ENCODE peak calls at places on chromosome 20, in four cellular contexts. One of them, this sample, is unnamed.

GRCh38 chr20:36575066-36575743 is 1.8 kb downstream of the TGIF2 start:
- DNase-seq in amniotic stem cell: no peak
- DNase-seq in IMR-90: peak
- DNase-seq in effector CD4-positive, alpha-beta T cell: no peak
- DNase-seq in this sample: peak

GRCh38 chr20:36777576-36777975 is 4.0 kb upstream of the DSN1 start:
- DNase-seq in amniotic stem cell: no peak
- DNase-seq in IMR-90: no peak
- DNase-seq in effector CD4-positive, alpha-beta T cell: no peak
- DNase-seq in this sample: no peak

GRCh38 chr20:32914031-32914430 is 55.3 kb downstream of the EFCAB8 start:
- DNase-seq in amniotic stem cell: no peak
- DNase-seq in IMR-90: no peak
- DNase-seq in effector CD4-positive, alpha-beta T cell: no peak
- DNase-seq in this sample: no peak

GRCh38 chr20:1623501-1624250 is 3.9 kb upstream of the SIRPB1 start:
- DNase-seq in IMR-90: no peak
- DNase-seq in amniotic stem cell: no peak
- DNase-seq in effector CD4-positive, alpha-beta T cell: no peak
- DNase-seq in this sample: no peak

GRCh38 chr20:46268131-46268611 is 40.1 kb downstream of the CDH22 start:
- DNase-seq in effector CD4-positive, alpha-beta T cell: no peak
- DNase-seq in amniotic stem cell: no peak
- DNase-seq in IMR-90: no peak
- DNase-seq in this sample: no peak

GRCh38 chr20:17859002-17859615 is 109.5 kb downstream of the SNX5 start:
- DNase-seq in amniotic stem cell: no peak
- DNase-seq in IMR-90: no peak
- DNase-seq in effector CD4-positive, alpha-beta T cell: no peak
- DNase-seq in this sample: no peak

GRCh38 chr20:58449703-58450138 is 60.7 kb downstream of the VAPB start:
- DNase-seq in effector CD4-positive, alpha-beta T cell: no peak
- DNase-seq in IMR-90: no peak
- DNase-seq in amniotic stem cell: no peak
- DNase-seq in this sample: no peak

GRCh38 chr20:38134427-38135281 is 30.4 kb downstream of the TGM2 start:
- DNase-seq in IMR-90: peak
- DNase-seq in amniotic stem cell: peak
- DNase-seq in effector CD4-positive, alpha-beta T cell: no peak
- DNase-seq in this sample: peak

GRCh38 chr20:58895099-58895795 is 42.7 kb downstream of the GNAS start:
- DNase-seq in effector CD4-positive, alpha-beta T cell: no peak
- DNase-seq in IMR-90: no peak
- DNase-seq in amniotic stem cell: no peak
- DNase-seq in this sample: no peak

GRCh38 chr20:43662943-43663655 is 3.8 kb upstream of the MYBL2 start:
- DNase-seq in amniotic stem cell: no peak
- DNase-seq in effector CD4-positive, alpha-beta T cell: no peak
- DNase-seq in IMR-90: peak
- DNase-seq in this sample: no peak

GRCh38 chr20:571754-572331 is 28.3 kb upstream of the CSNK2A1 start:
- DNase-seq in IMR-90: no peak
- DNase-seq in amniotic stem cell: no peak
- DNase-seq in effector CD4-positive, alpha-beta T cell: no peak
- DNase-seq in this sample: peak

GRCh38 chr20:47033665-47034064 is 139.0 kb downstream of the EYA2 start:
- DNase-seq in IMR-90: no peak
- DNase-seq in effector CD4-positive, alpha-beta T cell: no peak
- DNase-seq in amniotic stem cell: no peak
- DNase-seq in this sample: no peak

GRCh38 chr20:22449115-22449973 is 135.0 kb downstream of the FOXA2 start:
- DNase-seq in effector CD4-positive, alpha-beta T cell: no peak
- DNase-seq in IMR-90: no peak
- DNase-seq in amniotic stem cell: no peak
- DNase-seq in this sample: peak

GRCh38 chr20:57160985-57161384 is 105.5 kb downstream of the BMP7 start:
- DNase-seq in amniotic stem cell: no peak
- DNase-seq in effector CD4-positive, alpha-beta T cell: no peak
- DNase-seq in IMR-90: no peak
- DNase-seq in this sample: no peak

GRCh38 chr20:25544316-25544715 is 41.0 kb downstream of the NINL start:
- DNase-seq in IMR-90: no peak
- DNase-seq in amniotic stem cell: no peak
- DNase-seq in effector CD4-positive, alpha-beta T cell: no peak
- DNase-seq in this sample: peak

GRCh38 chr20:58025233-58025632 is 203.2 kb downstream of the ANKRD60 start:
- DNase-seq in IMR-90: no peak
- DNase-seq in amniotic stem cell: no peak
- DNase-seq in effector CD4-positive, alpha-beta T cell: no peak
- DNase-seq in this sample: no peak

GRCh38 chr20:63128956-63129355 is 87.0 kb downstream of the YTHDF1 start:
- DNase-seq in amniotic stem cell: no peak
- DNase-seq in effector CD4-positive, alpha-beta T cell: no peak
- DNase-seq in IMR-90: no peak
- DNase-seq in this sample: no peak

GRCh38 chr20:33914871-33915270 is 78.8 kb upstream of the RALY start:
- DNase-seq in IMR-90: peak
- DNase-seq in effector CD4-positive, alpha-beta T cell: no peak
- DNase-seq in amniotic stem cell: no peak
- DNase-seq in this sample: peak

GRCh38 chr20:50367739-50368375 is 142.3 kb upstream of the PTPN1 start:
- DNase-seq in amniotic stem cell: no peak
- DNase-seq in IMR-90: no peak
- DNase-seq in effector CD4-positive, alpha-beta T cell: no peak
- DNase-seq in this sample: no peak

GRCh38 chr20:61925555-61926252 is 140.0 kb downstream of the TAF4 start:
- DNase-seq in amniotic stem cell: no peak
- DNase-seq in effector CD4-positive, alpha-beta T cell: no peak
- DNase-seq in IMR-90: peak
- DNase-seq in this sample: peak

GRCh38 chr20:6994452-6994851 is 227.0 kb downstream of the BMP2 start:
- DNase-seq in amniotic stem cell: no peak
- DNase-seq in effector CD4-positive, alpha-beta T cell: no peak
- DNase-seq in IMR-90: no peak
- DNase-seq in this sample: peak

GRCh38 chr20:237479-237878 is 10.4 kb downstream of the DEFB129 start:
- DNase-seq in IMR-90: peak
- DNase-seq in effector CD4-positive, alpha-beta T cell: no peak
- DNase-seq in amniotic stem cell: no peak
- DNase-seq in this sample: no peak

GRCh38 chr20:22389836-22390542 is 194.4 kb downstream of the FOXA2 start:
- DNase-seq in amniotic stem cell: no peak
- DNase-seq in effector CD4-positive, alpha-beta T cell: no peak
- DNase-seq in IMR-90: no peak
- DNase-seq in this sample: peak

GRCh38 chr20:54062812-54063280 is 7.5 kb downstream of the BCAS1 start:
- DNase-seq in IMR-90: peak
- DNase-seq in effector CD4-positive, alpha-beta T cell: no peak
- DNase-seq in amniotic stem cell: no peak
- DNase-seq in this sample: peak

GRCh38 chr20:57621426-57622200 is 1.4 kb upstream of the ZBP1 start:
- DNase-seq in amniotic stem cell: no peak
- DNase-seq in effector CD4-positive, alpha-beta T cell: no peak
- DNase-seq in IMR-90: no peak
- DNase-seq in this sample: no peak

GRCh38 chr20:24160563-24161355 is 172.2 kb upstream of the GGTLC1 start:
- DNase-seq in IMR-90: peak
- DNase-seq in effector CD4-positive, alpha-beta T cell: no peak
- DNase-seq in amniotic stem cell: peak
- DNase-seq in this sample: peak

GRCh38 chr20:23641936-23642751 is 4.4 kb upstream of the CST3 start:
- DNase-seq in IMR-90: peak
- DNase-seq in effector CD4-positive, alpha-beta T cell: no peak
- DNase-seq in amniotic stem cell: no peak
- DNase-seq in this sample: peak

GRCh38 chr20:38601216-38602184 is at the start of gene ARHGAP40:
- DNase-seq in effector CD4-positive, alpha-beta T cell: no peak
- DNase-seq in amniotic stem cell: no peak
- DNase-seq in IMR-90: no peak
- DNase-seq in this sample: no peak